ENCODE peak calls at places on chromosome 2, in seven cellular contexts. W, Z, D, L, F, J and Q are unnamed samples.
A peak's percentile ranks its signal among the peaks of the same experiment; 100 is the strongest.

GRCh38 chr2:218643751-218644310 is 15.6 kb downstream of the ZNF142 start:
- DNase-seq in D (no peak), J (no peak), F (no peak), L (no peak), W (no peak), Z (no peak), Q (no peak)

GRCh38 chr2:23988371-23988770 is 21.5 kb upstream of the MFSD2B start:
- DNase-seq in L (peak; percentile 9), J (no peak), Z (peak; percentile 13), D (peak; percentile 35), F (no peak), W (no peak), Q (no peak)

GRCh38 chr2:2647156-2647555 is 316.1 kb upstream of the MYT1L start:
- DNase-seq in F (no peak), L (no peak), D (no peak), W (no peak), Z (no peak), J (no peak), Q (no peak)

GRCh38 chr2:217372794-217373193 is 512.9 kb upstream of the TNP1 start:
- DNase-seq in D (no peak), Z (no peak), F (no peak), J (no peak), L (no peak), W (no peak), Q (no peak)

GRCh38 chr2:127228102-127228501 is 8.0 kb upstream of the CYP27C1 start:
- DNase-seq in Z (no peak), J (no peak), D (no peak), F (no peak), W (no peak), L (no peak), Q (no peak)

GRCh38 chr2:72145658-72146329 is 1.9 kb downstream of the CYP26B1 start:
- DNase-seq in W (peak; percentile 34), L (no peak), Z (no peak), J (no peak), F (no peak), D (no peak), Q (no peak)

GRCh38 chr2:149027602-149028250 is 10.8 kb upstream of the LYPD6B start:
- DNase-seq in D (no peak), Z (no peak), L (no peak), J (no peak), W (no peak), F (no peak), Q (no peak)

GRCh38 chr2:151049746-151050145 is 211.9 kb downstream of the RBM43 start:
- DNase-seq in D (peak; percentile 64), Z (peak; percentile 54), W (no peak), L (peak; percentile 50), F (no peak), J (no peak), Q (no peak)

GRCh38 chr2:191666733-191667132 is 11.2 kb upstream of the NABP1 start:
- DNase-seq in D (peak; percentile 62), Z (no peak), L (no peak), W (no peak), F (no peak), J (no peak), Q (peak; percentile 25)

GRCh38 chr2:128412181-128412871 is 93.7 kb upstream of the HS6ST1 start:
- DNase-seq in W (no peak), D (no peak), L (no peak), J (no peak), F (no peak), Z (no peak), Q (no peak)

GRCh38 chr2:3512086-3512485 is 7.2 kb downstream of the ADI1 start:
- DNase-seq in W (no peak), Z (no peak), F (no peak), J (no peak), L (no peak), D (peak; percentile 8), Q (no peak)

GRCh38 chr2:31296641-31297287 is 62.8 kb downstream of the EHD3 start:
- DNase-seq in W (no peak), D (peak; percentile 22), F (no peak), Z (peak; percentile 23), L (no peak), J (no peak), Q (no peak)

GRCh38 chr2:128308889-128309288 is 9.8 kb downstream of the HS6ST1 start:
- DNase-seq in F (no peak), D (no peak), L (no peak), Z (no peak), W (no peak), J (no peak), Q (no peak)

GRCh38 chr2:150464270-150464669 is 23.2 kb downstream of the RND3 start:
- DNase-seq in L (no peak), F (no peak), J (no peak), D (no peak), W (no peak), Z (no peak), Q (no peak)

GRCh38 chr2:38146917-38147307 is 71.0 kb upstream of the CYP1B1 start:
- DNase-seq in J (no peak), Z (peak; percentile 97), F (no peak), L (peak; percentile 97), D (peak; percentile 95), W (peak; percentile 48), Q (peak; percentile 67)

GRCh38 chr2:129710670-129711495 is 268.6 kb upstream of the RAB6C start:
- DNase-seq in D (no peak), Z (no peak), L (no peak), J (no peak), F (no peak), W (no peak), Q (no peak)

GRCh38 chr2:73984922-73985317 is 210 bp downstream of the TET3 start:
- DNase-seq in F (peak; percentile 61), D (no peak), W (peak; percentile 74), J (peak; percentile 56), L (no peak), Z (no peak), Q (peak; percentile 82)

GRCh38 chr2:170550501-170550900 is 164.6 kb upstream of the SP5 start:
- DNase-seq in J (no peak), L (no peak), D (no peak), F (no peak), W (no peak), Z (no peak), Q (no peak)

GRCh38 chr2:190860985-190861721 is 19.5 kb upstream of the GLS start:
- DNase-seq in W (no peak), Z (no peak), L (no peak), F (no peak), J (no peak), D (peak; percentile 44), Q (no peak)

GRCh38 chr2:65077898-65078297 is 21.7 kb downstream of the CEP68 start:
- DNase-seq in J (no peak), Z (no peak), F (no peak), W (no peak), L (no peak), D (no peak), Q (no peak)

DNA sequence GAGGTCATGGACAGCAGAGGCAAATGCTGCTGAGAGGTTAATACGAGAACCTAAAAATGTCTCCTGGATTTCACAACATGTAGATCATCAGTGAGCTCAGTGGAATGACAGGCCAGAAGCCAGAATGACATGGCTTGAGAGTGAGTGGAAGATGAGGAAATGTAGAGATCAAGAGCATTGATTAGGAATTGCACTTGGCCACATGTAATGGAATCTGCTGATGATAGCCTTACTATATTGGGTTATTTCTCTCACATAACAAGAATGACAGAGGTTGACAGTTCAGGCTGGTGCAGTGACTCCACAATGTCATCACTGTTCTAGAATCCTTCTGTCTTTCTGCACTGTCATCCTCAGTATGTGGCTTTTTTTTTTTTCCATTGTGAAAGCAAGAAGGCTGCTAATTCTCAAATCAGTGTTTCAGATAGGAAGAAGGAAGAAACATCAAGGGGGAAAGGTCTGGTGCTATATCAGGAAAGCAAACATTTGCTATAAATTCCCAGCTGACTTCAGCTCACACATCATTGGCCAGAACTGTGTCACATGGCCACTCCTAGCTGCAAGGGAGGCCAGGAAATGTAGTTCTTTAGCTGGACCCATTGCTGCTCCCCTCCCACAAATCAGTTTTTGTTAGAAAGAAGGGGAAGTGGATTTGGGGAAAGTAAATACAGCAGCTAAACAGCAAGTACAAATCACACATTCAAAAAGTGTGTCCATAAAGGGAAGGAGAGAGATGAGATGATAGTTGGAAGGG is 127.2 kb downstream of the FAM161A start:
- DNase-seq in F (no peak), W (no peak), D (no peak), Z (no peak), J (no peak), L (peak; percentile 26), Q (no peak)
- TF ChIP-seq CTCF in F (no peak), W (no peak), D (no peak), Z (no peak), J (no peak), L (no peak), Q (no peak)

GRCh38 chr2:85716346-85716880 is 22.3 kb downstream of the GNLY start:
- DNase-seq in W (no peak), F (no peak), Z (no peak), L (no peak), J (no peak), D (no peak), Q (no peak)

GRCh38 chr2:85718885-85719487 is 24.8 kb downstream of the GNLY start:
- DNase-seq in Z (no peak), D (no peak), F (no peak), L (no peak), J (no peak), W (no peak), Q (no peak)

GRCh38 chr2:85719609-85720240 is 25.6 kb downstream of the GNLY start:
- DNase-seq in J (no peak), L (no peak), F (no peak), D (no peak), Z (no peak), W (no peak), Q (no peak)

GRCh38 chr2:85717308-85718005 is 23.3 kb downstream of the GNLY start:
- DNase-seq in D (peak; percentile 53), J (no peak), Z (peak; percentile 50), W (no peak), L (peak; percentile 85), F (no peak), Q (no peak)

GRCh38 chr2:85718006-85718391 is 23.8 kb downstream of the GNLY start:
- DNase-seq in D (no peak), W (no peak), L (no peak), F (no peak), J (no peak), Z (no peak), Q (no peak)
- TF ChIP-seq CTCF in D (peak; percentile 7), W (no peak), L (no peak), F (no peak), J (no peak), Z (no peak), Q (no peak)

GRCh38 chr2:22126978-22127377 is 1003.2 kb downstream of the TDRD15 start:
- DNase-seq in Z (no peak), W (no peak), L (no peak), D (no peak), J (no peak), F (no peak), Q (no peak)

GRCh38 chr2:22124003-22124402 is 1000.2 kb downstream of the TDRD15 start:
- DNase-seq in F (no peak), L (no peak), Z (peak; percentile 3), J (no peak), W (no peak), D (peak; percentile 0), Q (no peak)
- TF ChIP-seq CTCF in F (no peak), L (no peak), Z (peak; percentile 24), J (peak; percentile 48), W (peak; percentile 31), D (no peak), Q (no peak)

DNA sequence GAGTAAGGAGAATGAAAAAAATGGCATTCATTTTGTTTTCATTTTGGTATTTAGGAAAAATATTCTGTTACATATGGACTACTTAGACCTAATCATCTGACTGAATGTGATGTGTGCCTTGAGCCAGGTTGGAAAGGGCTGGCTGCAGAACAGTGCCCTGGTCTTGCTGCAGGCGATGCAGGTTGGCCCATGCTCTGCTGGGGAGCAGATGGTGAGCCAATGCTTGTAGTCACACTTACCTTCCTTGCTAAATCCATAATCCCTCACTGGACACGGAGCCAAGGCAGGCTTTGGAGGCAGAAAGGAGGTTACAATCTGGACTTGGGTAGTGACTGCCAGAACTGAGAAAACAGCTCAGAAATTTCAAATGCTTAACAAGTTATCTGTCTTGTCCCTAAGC is 228.7 kb downstream of the ARHGAP15 start:
- DNase-seq in L (no peak), F (no peak), J (no peak), D (no peak), W (no peak), Z (no peak), Q (no peak)
- TF ChIP-seq CTCF in L (no peak), F (no peak), J (no peak), D (no peak), W (no peak), Z (no peak), Q (no peak)